ENCODE peak calls at places on chromosomes 1 and 21, in nine cellular contexts. One of them, this sample, is unnamed.
A peak's percentile ranks its signal among the peaks of the same experiment; 100 is the strongest.

GRCh38 chr1:200226268-200226968 is 183.4 kb downstream of the ZNF281 start:
- DNase-seq in CD8-positive, alpha-beta T cell: no peak
- DNase-seq in mammary epithelial cell: no peak
- DNase-seq in MM.1S: peak; percentile 54
- DNase-seq in psoas muscle: no peak
- DNase-seq in neuronal stem cell: no peak
- DNase-seq in right cardiac atrium: no peak
- DNase-seq in lower leg skin: no peak
- DNase-seq in cardiac fibroblast: no peak
- DNase-seq in this sample: no peak

GRCh38 chr1:212655668-212656440 is 43.8 kb downstream of the BATF3 start:
- DNase-seq in CD8-positive, alpha-beta T cell: no peak
- DNase-seq in mammary epithelial cell: peak; percentile 77
- DNase-seq in MM.1S: no peak
- DNase-seq in psoas muscle: no peak
- DNase-seq in neuronal stem cell: no peak
- DNase-seq in right cardiac atrium: no peak
- DNase-seq in lower leg skin: no peak
- DNase-seq in cardiac fibroblast: no peak
- DNase-seq in this sample: peak; percentile 76

GRCh38 chr1:215146252-215146975 is 63.9 kb downstream of the KCNK2 start:
- DNase-seq in CD8-positive, alpha-beta T cell: no peak
- DNase-seq in mammary epithelial cell: peak; percentile 10
- DNase-seq in MM.1S: no peak
- DNase-seq in psoas muscle: no peak
- DNase-seq in neuronal stem cell: no peak
- DNase-seq in right cardiac atrium: no peak
- DNase-seq in lower leg skin: no peak
- DNase-seq in cardiac fibroblast: peak; percentile 68
- DNase-seq in this sample: peak; percentile 55

GRCh38 chr1:174828264-174828663 is 171.5 kb upstream of the CACYBP start:
- DNase-seq in CD8-positive, alpha-beta T cell: no peak
- DNase-seq in mammary epithelial cell: peak; percentile 55
- DNase-seq in MM.1S: no peak
- DNase-seq in psoas muscle: no peak
- DNase-seq in neuronal stem cell: no peak
- DNase-seq in right cardiac atrium: no peak
- DNase-seq in lower leg skin: no peak
- DNase-seq in cardiac fibroblast: no peak
- DNase-seq in this sample: peak; percentile 84

GRCh38 chr1:239802275-239802674 is 289.4 kb upstream of the FMN2 start:
- DNase-seq in CD8-positive, alpha-beta T cell: no peak
- DNase-seq in mammary epithelial cell: no peak
- DNase-seq in MM.1S: no peak
- DNase-seq in psoas muscle: no peak
- DNase-seq in neuronal stem cell: no peak
- DNase-seq in right cardiac atrium: no peak
- DNase-seq in lower leg skin: no peak
- DNase-seq in cardiac fibroblast: no peak
- DNase-seq in this sample: no peak

GRCh38 chr1:115670476-115671175 is 28.9 kb downstream of the VANGL1 start:
- DNase-seq in CD8-positive, alpha-beta T cell: no peak
- DNase-seq in mammary epithelial cell: no peak
- DNase-seq in MM.1S: no peak
- DNase-seq in psoas muscle: no peak
- DNase-seq in neuronal stem cell: no peak
- DNase-seq in right cardiac atrium: no peak
- DNase-seq in lower leg skin: no peak
- DNase-seq in cardiac fibroblast: no peak
- DNase-seq in this sample: peak; percentile 17

GRCh38 chr1:97906567-97907228 is 14.1 kb downstream of the DPYD start:
- DNase-seq in CD8-positive, alpha-beta T cell: no peak
- DNase-seq in mammary epithelial cell: peak; percentile 50
- DNase-seq in MM.1S: no peak
- DNase-seq in psoas muscle: peak; percentile 55
- DNase-seq in neuronal stem cell: no peak
- DNase-seq in right cardiac atrium: peak; percentile 78
- DNase-seq in lower leg skin: peak; percentile 85
- DNase-seq in cardiac fibroblast: peak; percentile 95
- DNase-seq in this sample: peak; percentile 73

GRCh38 chr1:209755926-209756607 is at the start of gene TRAF3IP3:
- DNase-seq in CD8-positive, alpha-beta T cell: peak; percentile 82
- DNase-seq in mammary epithelial cell: peak; percentile 8
- DNase-seq in MM.1S: peak; percentile 96
- DNase-seq in psoas muscle: no peak
- DNase-seq in neuronal stem cell: no peak
- DNase-seq in right cardiac atrium: peak; percentile 54
- DNase-seq in lower leg skin: no peak
- DNase-seq in cardiac fibroblast: no peak
- DNase-seq in this sample: no peak

GRCh38 chr1:159056069-159056698 is 20.4 kb downstream of the AIM2 start:
- DNase-seq in CD8-positive, alpha-beta T cell: no peak
- DNase-seq in mammary epithelial cell: no peak
- DNase-seq in MM.1S: no peak
- DNase-seq in psoas muscle: no peak
- DNase-seq in neuronal stem cell: no peak
- DNase-seq in right cardiac atrium: no peak
- DNase-seq in lower leg skin: no peak
- DNase-seq in cardiac fibroblast: no peak
- DNase-seq in this sample: no peak

GRCh38 chr21:34351786-34352241 is 12.0 kb upstream of the KCNE2 start:
- DNase-seq in CD8-positive, alpha-beta T cell: no peak
- DNase-seq in mammary epithelial cell: no peak
- DNase-seq in MM.1S: peak; percentile 87
- DNase-seq in psoas muscle: no peak
- DNase-seq in neuronal stem cell: peak; percentile 54
- DNase-seq in right cardiac atrium: peak; percentile 71
- DNase-seq in lower leg skin: no peak
- DNase-seq in cardiac fibroblast: peak; percentile 36
- DNase-seq in this sample: peak; percentile 5

GRCh38 chr21:42209801-42210479 is 9.0 kb upstream of the ABCG1 start:
- DNase-seq in CD8-positive, alpha-beta T cell: no peak
- DNase-seq in mammary epithelial cell: no peak
- DNase-seq in MM.1S: no peak
- DNase-seq in psoas muscle: no peak
- DNase-seq in neuronal stem cell: no peak
- DNase-seq in right cardiac atrium: no peak
- DNase-seq in lower leg skin: peak; percentile 70
- DNase-seq in cardiac fibroblast: peak; percentile 14
- DNase-seq in this sample: peak; percentile 71

GRCh38 chr1:35555601-35556477 is 1.4 kb downstream of the KIAA0319L start:
- DNase-seq in CD8-positive, alpha-beta T cell: no peak
- DNase-seq in mammary epithelial cell: peak; percentile 92
- DNase-seq in MM.1S: no peak
- DNase-seq in psoas muscle: no peak
- DNase-seq in neuronal stem cell: no peak
- DNase-seq in right cardiac atrium: no peak
- DNase-seq in lower leg skin: no peak
- DNase-seq in cardiac fibroblast: peak; percentile 91
- DNase-seq in this sample: peak; percentile 99

GRCh38 chr1:223022641-223023473 is 120.2 kb downstream of the TLR5 start:
- DNase-seq in CD8-positive, alpha-beta T cell: no peak
- DNase-seq in mammary epithelial cell: no peak
- DNase-seq in MM.1S: no peak
- DNase-seq in psoas muscle: no peak
- DNase-seq in neuronal stem cell: peak; percentile 46
- DNase-seq in right cardiac atrium: no peak
- DNase-seq in lower leg skin: no peak
- DNase-seq in cardiac fibroblast: no peak
- DNase-seq in this sample: peak; percentile 8

GRCh38 chr1:152110365-152110859 is 4.8 kb downstream of the TCHH start:
- DNase-seq in CD8-positive, alpha-beta T cell: no peak
- DNase-seq in mammary epithelial cell: peak; percentile 68
- DNase-seq in MM.1S: peak; percentile 38
- DNase-seq in psoas muscle: no peak
- DNase-seq in neuronal stem cell: no peak
- DNase-seq in right cardiac atrium: peak; percentile 56
- DNase-seq in lower leg skin: no peak
- DNase-seq in cardiac fibroblast: peak; percentile 65
- DNase-seq in this sample: peak; percentile 49

GRCh38 chr1:152111515-152111968 is 3.7 kb downstream of the TCHH start:
- DNase-seq in CD8-positive, alpha-beta T cell: no peak
- DNase-seq in mammary epithelial cell: peak; percentile 67
- DNase-seq in MM.1S: peak; percentile 79
- DNase-seq in psoas muscle: no peak
- DNase-seq in neuronal stem cell: peak; percentile 23
- DNase-seq in right cardiac atrium: peak; percentile 32
- DNase-seq in lower leg skin: no peak
- DNase-seq in cardiac fibroblast: no peak
- DNase-seq in this sample: no peak

GRCh38 chr1:152112101-152112884 is 3.0 kb downstream of the TCHH start:
- DNase-seq in CD8-positive, alpha-beta T cell: no peak
- DNase-seq in mammary epithelial cell: peak; percentile 31
- DNase-seq in MM.1S: peak; percentile 59
- DNase-seq in psoas muscle: no peak
- DNase-seq in neuronal stem cell: peak; percentile 5
- DNase-seq in right cardiac atrium: peak; percentile 48
- DNase-seq in lower leg skin: no peak
- DNase-seq in cardiac fibroblast: peak; percentile 16
- DNase-seq in this sample: no peak

GRCh38 chr1:152109998-152110294 is 5.3 kb downstream of the TCHH start:
- DNase-seq in CD8-positive, alpha-beta T cell: no peak
- DNase-seq in mammary epithelial cell: no peak
- DNase-seq in MM.1S: no peak
- DNase-seq in psoas muscle: no peak
- DNase-seq in neuronal stem cell: no peak
- DNase-seq in right cardiac atrium: no peak
- DNase-seq in lower leg skin: no peak
- DNase-seq in cardiac fibroblast: no peak
- DNase-seq in this sample: no peak

GRCh38 chr1:152110860-152111514 is 4.3 kb downstream of the TCHH start:
- DNase-seq in CD8-positive, alpha-beta T cell: no peak
- DNase-seq in mammary epithelial cell: peak; percentile 71
- DNase-seq in MM.1S: peak; percentile 54
- DNase-seq in psoas muscle: peak; percentile 21
- DNase-seq in neuronal stem cell: peak; percentile 20
- DNase-seq in right cardiac atrium: peak; percentile 56
- DNase-seq in lower leg skin: no peak
- DNase-seq in cardiac fibroblast: peak; percentile 65
- DNase-seq in this sample: peak; percentile 30
- H3K4me3 ChIP-seq in CD8-positive, alpha-beta T cell: peak overlapping the region; percentile 61
- H3K4me3 ChIP-seq in mammary epithelial cell: peak overlapping the region; percentile 65
- H3K4me3 ChIP-seq in MM.1S: peak overlapping the region; percentile 50
- H3K4me3 ChIP-seq in psoas muscle: peak overlapping the region; percentile 56
- H3K4me3 ChIP-seq in neuronal stem cell: peak overlapping the region; percentile 29
- H3K4me3 ChIP-seq in right cardiac atrium: peak overlapping the region; percentile 54
- H3K4me3 ChIP-seq in lower leg skin: peak overlapping the region; percentile 20
- H3K4me3 ChIP-seq in cardiac fibroblast: peak overlapping the region; percentile 50
- H3K4me3 ChIP-seq in this sample: peak overlapping the region; percentile 38

GRCh38 chr1:15412843-15413242 is 3.2 kb downstream of the EFHD2 start:
- DNase-seq in CD8-positive, alpha-beta T cell: no peak
- DNase-seq in mammary epithelial cell: no peak
- DNase-seq in MM.1S: no peak
- DNase-seq in psoas muscle: no peak
- DNase-seq in neuronal stem cell: no peak
- DNase-seq in right cardiac atrium: no peak
- DNase-seq in lower leg skin: no peak
- DNase-seq in cardiac fibroblast: no peak
- DNase-seq in this sample: no peak
- H3K4me3 ChIP-seq in CD8-positive, alpha-beta T cell: peak overlapping the region; percentile 13
- H3K4me3 ChIP-seq in mammary epithelial cell: no peak overlapping the region
- H3K4me3 ChIP-seq in MM.1S: no peak overlapping the region
- H3K4me3 ChIP-seq in psoas muscle: no peak overlapping the region
- H3K4me3 ChIP-seq in neuronal stem cell: no peak overlapping the region
- H3K4me3 ChIP-seq in right cardiac atrium: no peak overlapping the region
- H3K4me3 ChIP-seq in lower leg skin: no peak overlapping the region
- H3K4me3 ChIP-seq in cardiac fibroblast: no peak overlapping the region
- H3K4me3 ChIP-seq in this sample: no peak overlapping the region

GRCh38 chr1:53888716-53889115 is 881 bp downstream of the YIPF1 start:
- DNase-seq in CD8-positive, alpha-beta T cell: no peak
- DNase-seq in mammary epithelial cell: no peak
- DNase-seq in MM.1S: peak; percentile 30
- DNase-seq in psoas muscle: no peak
- DNase-seq in neuronal stem cell: no peak
- DNase-seq in right cardiac atrium: no peak
- DNase-seq in lower leg skin: no peak
- DNase-seq in cardiac fibroblast: no peak
- DNase-seq in this sample: no peak
- H3K4me3 ChIP-seq in CD8-positive, alpha-beta T cell: no peak overlapping the region
- H3K4me3 ChIP-seq in mammary epithelial cell: peak overlapping the region; percentile 79
- H3K4me3 ChIP-seq in MM.1S: peak overlapping the region; percentile 99
- H3K4me3 ChIP-seq in psoas muscle: peak overlapping the region; percentile 78
- H3K4me3 ChIP-seq in neuronal stem cell: peak overlapping the region; percentile 82
- H3K4me3 ChIP-seq in right cardiac atrium: peak overlapping the region; percentile 97
- H3K4me3 ChIP-seq in lower leg skin: no peak overlapping the region
- H3K4me3 ChIP-seq in cardiac fibroblast: peak overlapping the region; percentile 86
- H3K4me3 ChIP-seq in this sample: no peak overlapping the region

GRCh38 chr1:78143152-78143551 is 97.4 kb downstream of the GIPC2 start:
- DNase-seq in CD8-positive, alpha-beta T cell: no peak
- DNase-seq in mammary epithelial cell: no peak
- DNase-seq in MM.1S: peak; percentile 55
- DNase-seq in psoas muscle: no peak
- DNase-seq in neuronal stem cell: no peak
- DNase-seq in right cardiac atrium: no peak
- DNase-seq in lower leg skin: no peak
- DNase-seq in cardiac fibroblast: no peak
- DNase-seq in this sample: no peak
- H3K4me3 ChIP-seq in CD8-positive, alpha-beta T cell: peak overlapping the region; percentile 42
- H3K4me3 ChIP-seq in mammary epithelial cell: no peak overlapping the region
- H3K4me3 ChIP-seq in MM.1S: peak overlapping the region; percentile 36
- H3K4me3 ChIP-seq in psoas muscle: no peak overlapping the region
- H3K4me3 ChIP-seq in neuronal stem cell: no peak overlapping the region
- H3K4me3 ChIP-seq in right cardiac atrium: no peak overlapping the region
- H3K4me3 ChIP-seq in lower leg skin: no peak overlapping the region
- H3K4me3 ChIP-seq in cardiac fibroblast: no peak overlapping the region
- H3K4me3 ChIP-seq in this sample: no peak overlapping the region

DNA sequence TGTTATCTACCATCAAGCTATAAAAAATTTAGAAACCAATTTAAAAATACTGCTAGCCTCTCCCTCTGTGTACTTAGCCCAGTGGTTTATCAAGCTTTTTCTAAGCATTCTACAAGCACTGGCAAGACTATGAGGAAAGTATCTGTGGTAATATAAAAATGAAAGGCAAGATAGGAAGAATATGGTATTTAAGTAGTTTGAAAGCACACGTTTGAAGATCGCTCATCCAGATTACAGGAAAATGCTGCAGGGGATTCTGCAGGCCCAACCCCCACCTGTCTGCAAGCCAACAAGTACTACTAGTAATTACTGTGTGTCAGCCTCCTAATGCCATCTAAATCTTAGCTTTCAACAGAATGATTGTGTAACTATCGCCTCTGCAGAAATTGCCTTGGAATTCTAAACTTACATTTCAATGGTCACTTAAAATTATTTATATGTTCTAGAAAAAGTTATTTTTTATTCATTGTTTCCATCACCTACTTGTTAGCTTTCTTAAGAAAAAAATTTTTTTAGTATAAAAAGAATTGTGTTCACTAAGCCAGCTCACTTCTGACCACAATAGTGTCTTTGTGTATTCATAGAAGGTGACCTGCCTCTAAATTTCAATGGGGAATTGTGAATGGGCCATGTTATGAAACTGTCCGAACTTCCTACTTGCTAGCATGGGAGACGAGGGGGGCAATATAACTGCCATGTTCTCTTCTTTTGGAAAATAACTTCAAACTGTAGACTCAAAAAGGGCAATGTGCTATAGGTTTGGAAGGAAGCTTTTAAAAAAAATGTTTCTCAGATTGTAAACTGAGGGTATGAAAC is 8.4 kb downstream of the ERRFI1 start:
- DNase-seq in CD8-positive, alpha-beta T cell: no peak
- DNase-seq in mammary epithelial cell: peak; percentile 80
- DNase-seq in MM.1S: no peak
- DNase-seq in psoas muscle: peak; percentile 37
- DNase-seq in neuronal stem cell: no peak
- DNase-seq in right cardiac atrium: no peak
- DNase-seq in lower leg skin: no peak
- DNase-seq in cardiac fibroblast: peak; percentile 54
- DNase-seq in this sample: peak; percentile 70
- H3K4me3 ChIP-seq in CD8-positive, alpha-beta T cell: no peak overlapping the region
- H3K4me3 ChIP-seq in mammary epithelial cell: peak overlapping the region; percentile 17
- H3K4me3 ChIP-seq in MM.1S: no peak overlapping the region
- H3K4me3 ChIP-seq in psoas muscle: no peak overlapping the region
- H3K4me3 ChIP-seq in neuronal stem cell: peak overlapping the region; percentile 6
- H3K4me3 ChIP-seq in right cardiac atrium: no peak overlapping the region
- H3K4me3 ChIP-seq in lower leg skin: no peak overlapping the region
- H3K4me3 ChIP-seq in cardiac fibroblast: no peak overlapping the region
- H3K4me3 ChIP-seq in this sample: no peak overlapping the region